ENCODE peak calls at places on chromosomes 3 and 15, in five cellular contexts. U, S, V, J and O are unnamed samples.

GRCh38 chr3:142935963-142936362 is 27.5 kb downstream of the PAQR9 start:
- DNase-seq in V (no peak), S (no peak), U (no peak), J (no peak), O (no peak)

GRCh38 chr3:25284249-25284648 is 143.8 kb upstream of the RARB start:
- DNase-seq in V (no peak), S (no peak), J (no peak), U (no peak), O (no peak)

GRCh38 chr15:71687902-71688508 is 122.3 kb upstream of the NR2E3 start:
- DNase-seq in J (no peak), V (peak), U (no peak), S (no peak), O (peak)

GRCh38 chr3:13498354-13499060 is 18.4 kb downstream of the HDAC11 start:
- DNase-seq in V (no peak), S (no peak), J (no peak), U (no peak), O (no peak)

GRCh38 chr15:31857194-31857593 is 173.1 kb upstream of the CHRNA7 start:
- DNase-seq in S (no peak), J (no peak), U (no peak), V (no peak), O (no peak)

GRCh38 chr3:63872135-63872924 is 8.7 kb downstream of the ATXN7 start:
- DNase-seq in V (peak), S (peak), U (no peak), J (no peak), O (peak)

GRCh38 chr3:55494976-55495375 is 7.9 kb upstream of the WNT5A start:
- DNase-seq in U (no peak), J (no peak), V (no peak), S (no peak), O (no peak)

GRCh38 chr3:12312010-12312409 is 23.1 kb downstream of the PPARG start:
- DNase-seq in J (no peak), V (no peak), U (no peak), S (no peak), O (no peak)

GRCh38 chr3:81003817-81004216 is 757.6 kb downstream of the GBE1 start:
- DNase-seq in V (no peak), S (no peak), U (no peak), J (no peak), O (no peak)

GRCh38 chr3:29291262-29291981 is 10.6 kb downstream of the RBMS3 start:
- DNase-seq in V (no peak), U (no peak), S (no peak), J (no peak), O (no peak)

GRCh38 chr3:146218880-146219866 is 31.7 kb downstream of the PLSCR4 start:
- DNase-seq in S (peak), U (peak), V (no peak), J (no peak), O (no peak)

GRCh38 chr3:53350652-53351051 is 3.3 kb upstream of the DCP1A start:
- DNase-seq in J (no peak), V (no peak), S (peak), U (no peak), O (no peak)

GRCh38 chr3:122258757-122259371 is 66.2 kb upstream of the CSTA start:
- DNase-seq in J (no peak), V (no peak), U (peak), S (peak), O (peak)

GRCh38 chr15:98503970-98504369 is 144.4 kb upstream of the IGF1R start:
- DNase-seq in J (no peak), S (peak), V (peak), U (no peak), O (peak)

GRCh38 chr15:31360843-31361763 is 34.5 kb downstream of the KLF13 start:
- DNase-seq in S (no peak), V (no peak), J (no peak), U (no peak), O (no peak)

GRCh38 chr3:58464875-58465274 is 27.0 kb upstream of the KCTD6 start:
- DNase-seq in S (no peak), U (no peak), V (no peak), J (no peak), O (no peak)

GRCh38 chr3:20406621-20407020 is 220.6 kb upstream of the SGO1 start:
- DNase-seq in V (no peak), J (peak), U (no peak), S (peak), O (no peak)

GRCh38 chr3:197958346-197958745 is 1.7 kb upstream of the LMLN start:
- DNase-seq in S (no peak), J (no peak), U (no peak), V (no peak), O (no peak)

GRCh38 chr3:51391566-51392300 is 648 bp downstream of the RBM15B start:
- DNase-seq in J (no peak), V (no peak), U (peak), S (peak), O (no peak)

GRCh38 chr3:39181408-39182335 is 10.7 kb downstream of the XIRP1 start:
- DNase-seq in V (no peak), U (no peak), S (no peak), J (no peak), O (no peak)

GRCh38 chr15:56042982-56043980 is 49.9 kb upstream of the NEDD4 start:
- DNase-seq in U (no peak), J (no peak), V (no peak), S (no peak), O (no peak)

GRCh38 chr15:29784413-29784812 is 37.9 kb downstream of the TJP1 start:
- DNase-seq in U (no peak), V (no peak), J (no peak), S (no peak), O (no peak)

GRCh38 chr15:84398763-84399701 is 163.5 kb downstream of the GOLGA6L4 start:
- DNase-seq in V (no peak), S (no peak), J (no peak), U (no peak), O (no peak)

GRCh38 chr3:46561951-46562350 is 4.2 kb downstream of the LRRC2 start:
- DNase-seq in U (no peak), J (no peak), S (no peak), V (no peak), O (no peak)

GRCh38 chr15:79635897-79636596 is 203.9 kb downstream of the MINAR1 start:
- DNase-seq in U (no peak), J (no peak), S (no peak), V (no peak), O (no peak)

GRCh38 chr3:146747928-146748327 is 142.8 kb upstream of the PLSCR5 start:
- DNase-seq in U (no peak), J (no peak), S (peak), V (peak), O (peak)

GRCh38 chr15:83784975-83785374 is 131.1 kb downstream of the ADAMTSL3 start:
- DNase-seq in V (no peak), U (no peak), S (no peak), J (peak), O (no peak)

GRCh38 chr3:138945646-138946553 is 1.0 kb downstream of the FOXL2 start:
- DNase-seq in V (no peak), J (no peak), S (no peak), U (peak), O (no peak)

GRCh38 chr3:159620873-159621272 is 367.8 kb upstream of the IL12A start:
- DNase-seq in U (no peak), V (peak), S (peak), J (peak), O (no peak)

GRCh38 chr15:83436513-83437158 is 10.5 kb upstream of the SH3GL3 start:
- DNase-seq in V (no peak), U (no peak), J (no peak), S (peak), O (no peak)

GRCh38 chr3:52204337-52205073 is 6.5 kb downstream of the ALAS1 start:
- DNase-seq in J (no peak), V (no peak), U (no peak), S (no peak), O (no peak)

GRCh38 chr15:29208352-29208751 is 61.3 kb downstream of the NSMCE3 start:
- DNase-seq in V (no peak), S (peak), U (no peak), J (no peak), O (no peak)

GRCh38 chr3:62203152-62203551 is 170.2 kb downstream of the FEZF2 start:
- DNase-seq in S (no peak), V (no peak), J (no peak), U (no peak), O (no peak)

GRCh38 chr3:3191675-3192480 is 12.4 kb upstream of the CRBN start:
- DNase-seq in J (no peak), V (no peak), S (peak), U (no peak), O (no peak)

GRCh38 chr3:86594838-86595237 is 396.1 kb downstream of the VGLL3 start:
- DNase-seq in U (no peak), V (no peak), S (no peak), J (no peak), O (no peak)

GRCh38 chr15:42721016-42721415 is 15.9 kb downstream of the CDAN1 start:
- DNase-seq in U (no peak), S (no peak), J (no peak), V (no peak), O (no peak)

GRCh38 chr3:107370902-107371301 is 6.3 kb upstream of the CCDC54 start:
- DNase-seq in J (no peak), S (no peak), V (no peak), U (no peak), O (no peak)

GRCh38 chr3:39760325-39760724 is 49.1 kb upstream of the MYRIP start:
- DNase-seq in S (no peak), U (no peak), V (no peak), J (no peak), O (no peak)

GRCh38 chr3:123281929-123282328 is 80.2 kb downstream of the SEC22A start:
- DNase-seq in S (no peak), J (no peak), U (no peak), V (no peak), O (no peak)

DNA sequence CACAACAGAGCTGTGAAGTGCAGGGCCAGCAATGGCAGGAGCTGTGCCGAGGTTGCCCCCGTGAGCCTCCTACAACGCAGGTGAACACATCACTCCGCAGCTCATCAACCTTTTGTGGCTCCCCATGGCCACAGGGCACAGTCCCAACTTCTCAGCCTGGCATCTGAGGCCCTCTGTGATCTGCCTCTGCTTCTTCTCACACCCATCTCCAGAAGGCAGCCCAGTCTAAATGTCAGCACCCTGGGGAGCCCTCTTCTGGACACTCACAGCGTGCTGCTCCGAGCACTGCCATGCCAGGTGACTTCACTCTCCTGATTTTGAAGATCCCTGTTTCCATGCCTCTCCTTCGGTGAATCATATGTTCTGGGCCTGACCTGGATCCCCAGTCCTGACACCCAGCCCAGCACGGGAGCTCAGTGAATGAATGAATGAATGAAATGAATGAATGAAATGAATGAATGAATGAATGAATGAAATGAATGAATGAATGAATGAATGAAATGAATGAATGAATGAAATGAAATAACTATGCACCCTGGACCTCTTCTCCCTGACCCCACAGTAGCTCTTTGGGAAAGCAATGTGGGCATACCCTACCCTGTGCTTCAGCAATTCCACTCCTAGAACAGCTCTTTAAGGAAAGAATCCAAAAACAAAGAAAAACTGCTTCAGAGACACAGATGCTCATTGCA is 17.9 kb upstream of the SKIC8 start:
- DNase-seq in U (no peak), V (no peak), S (no peak), J (no peak), O (no peak)
- TF ChIP-seq CTCF in U (no peak), V (peak), S (peak), J (peak), O (no peak)

GRCh38 chr3:134516905-134517304 is 31.0 kb downstream of the CEP63 start:
- DNase-seq in V (no peak), S (peak), J (no peak), U (no peak), O (no peak)

GRCh38 chr3:134522541-134522940 is 36.7 kb downstream of the CEP63 start:
- DNase-seq in S (no peak), V (no peak), U (no peak), J (no peak), O (no peak)

GRCh38 chr3:134517796-134518195 is 31.9 kb downstream of the CEP63 start:
- DNase-seq in V (peak), J (peak), S (peak), U (no peak), O (no peak)
- H3K4me3 ChIP-seq in V (no peak), J (no peak), S (no peak), U (no peak), O (no peak)

GRCh38 chr3:184761120-184761841 is 49.4 kb upstream of the MAGEF1 start:
- DNase-seq in V (no peak), S (peak), U (peak), J (no peak), O (no peak)
- TF ChIP-seq CTCF in V (no peak), S (no peak), U (no peak), J (no peak), O (no peak)

DNA sequence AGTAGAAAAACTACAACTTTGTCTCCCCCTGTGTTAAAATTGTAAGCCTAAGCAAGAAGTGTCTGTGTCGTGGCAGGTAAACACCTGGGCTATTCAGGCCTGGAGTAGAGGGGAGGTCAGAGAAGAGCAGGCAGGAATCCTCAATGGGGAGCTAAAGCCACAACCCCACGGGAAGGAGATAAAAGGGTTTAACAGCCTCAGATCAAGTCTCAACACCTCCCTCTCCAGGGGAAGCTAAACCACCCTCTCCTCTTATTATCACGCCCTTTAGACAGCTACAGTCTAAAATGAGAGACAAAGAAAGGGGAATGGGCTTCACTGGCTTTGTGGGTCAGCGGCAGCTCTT is 11.6 kb downstream of the ETV5 start:
- DNase-seq in U (no peak), V (no peak), S (no peak), J (no peak), O (no peak)
- H3K4me3 ChIP-seq in U (peak), V (no peak), S (peak), J (peak), O (no peak)

GRCh38 chr15:66085128-66085527 is 168.4 kb downstream of the MEGF11 start:
- DNase-seq in J (no peak), V (no peak), U (no peak), S (no peak), O (no peak)
- TF ChIP-seq CTCF in J (peak), V (no peak), U (no peak), S (no peak), O (no peak)

GRCh38 chr3:189123595-189124387 is 48.0 kb upstream of the TPRG1 start:
- DNase-seq in J (peak), S (peak), U (peak), V (no peak), O (no peak)

GRCh38 chr3:189122120-189122519 is 49.7 kb upstream of the TPRG1 start:
- DNase-seq in S (no peak), J (no peak), V (no peak), U (no peak), O (no peak)

GRCh38 chr3:189119947-189120346 is 51.8 kb upstream of the TPRG1 start:
- DNase-seq in U (no peak), V (no peak), S (no peak), J (no peak), O (no peak)

GRCh38 chr3:189121088-189121487 is 50.7 kb upstream of the TPRG1 start:
- DNase-seq in J (no peak), S (no peak), U (no peak), V (no peak), O (no peak)

GRCh38 chr3:189122526-189123205 is 49.1 kb upstream of the TPRG1 start:
- DNase-seq in V (no peak), S (no peak), U (no peak), J (no peak), O (no peak)
- H3K4me3 ChIP-seq in V (no peak), S (no peak), U (no peak), J (no peak), O (no peak)

GRCh38 chr3:128442070-128442469 is 24.6 kb downstream of the DNAJB8 start:
- DNase-seq in J (no peak), S (no peak), V (no peak), U (no peak), O (no peak)

GRCh38 chr3:128435561-128435960 is 31.1 kb downstream of the DNAJB8 start:
- DNase-seq in J (no peak), U (no peak), S (no peak), V (no peak), O (no peak)

GRCh38 chr3:128439226-128439625 is 27.5 kb downstream of the DNAJB8 start:
- DNase-seq in U (no peak), J (no peak), V (peak), S (no peak), O (no peak)

GRCh38 chr3:128436214-128436613 is 30.5 kb downstream of the DNAJB8 start:
- DNase-seq in V (no peak), U (no peak), J (no peak), S (no peak), O (no peak)

GRCh38 chr3:128438488-128439072 is 28.1 kb downstream of the DNAJB8 start:
- DNase-seq in J (no peak), S (no peak), U (no peak), V (no peak), O (no peak)
- TF ChIP-seq CTCF in J (peak), S (peak), U (peak), V (peak), O (peak)

GRCh38 chr3:191353022-191353777 is 22.9 kb upstream of the UTS2B start:
- DNase-seq in U (no peak), V (no peak), J (no peak), S (no peak), O (no peak)
- H3K4me3 ChIP-seq in U (no peak), V (no peak), J (peak), S (no peak), O (no peak)

DNA sequence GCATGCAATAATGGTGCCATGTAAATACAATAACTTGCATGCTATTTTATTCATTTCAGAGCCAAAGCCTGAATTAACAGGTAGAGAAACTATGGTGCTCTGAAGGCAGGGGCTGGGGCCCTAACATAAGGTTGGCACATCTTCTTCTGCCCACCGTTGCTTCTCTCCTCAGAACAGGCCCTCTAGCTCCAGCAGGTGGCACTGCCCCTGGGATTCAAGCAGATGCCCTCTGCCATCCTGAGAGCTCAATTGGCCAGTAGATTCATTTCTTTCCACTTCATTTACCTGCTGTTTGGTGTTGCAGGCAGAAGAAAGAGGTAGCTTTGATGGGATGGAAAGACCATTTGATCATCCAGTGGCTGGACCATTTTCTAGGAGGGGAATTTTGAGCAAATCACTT is 130.5 kb downstream of the FOXB1 start:
- DNase-seq in J (no peak), S (no peak), V (no peak), U (no peak), O (no peak)
- TF ChIP-seq CTCF in J (peak), S (peak), V (no peak), U (peak), O (peak)

GRCh38 chr15:41561104-41561776 is 2.2 kb downstream of the TYRO3 start:
- DNase-seq in J (no peak), U (no peak), V (no peak), S (no peak), O (no peak)
- H3K4me3 ChIP-seq in J (no peak), U (no peak), V (no peak), S (no peak), O (no peak)